ENCODE peak calls at places on chromosomes 12 and 14, in seven cellular contexts. C, H, O, L, W, B and Y are unnamed samples.

GRCh38 chr12:873954-874353 is 75.5 kb downstream of the RAD52 start:
- DNase-seq in B (no peak), C (no peak), H (no peak), O (no peak), L (no peak), W (peak; percentile 53), Y (no peak)

GRCh38 chr14:69571879-69572633 is 2.6 kb downstream of the CCDC177 start:
- DNase-seq in W (peak; percentile 17), C (no peak), O (no peak), B (peak; percentile 72), L (peak; percentile 63), H (no peak), Y (no peak)

GRCh38 chr14:49971156-49972141 is 78.6 kb downstream of the ARF6 start:
- DNase-seq in W (no peak), O (peak; percentile 31), L (no peak), H (no peak), C (no peak), B (no peak), Y (no peak)

GRCh38 chr12:63151898-63152700 is 1.1 kb upstream of the AVPR1A start:
- DNase-seq in H (peak; percentile 16), W (peak; percentile 32), C (no peak), L (peak; percentile 37), O (no peak), B (peak; percentile 65), Y (peak; percentile 59)

GRCh38 chr14:101706509-101707284 is 54.8 kb upstream of the PPP2R5C start:
- DNase-seq in H (no peak), B (no peak), L (no peak), C (no peak), W (no peak), O (no peak), Y (no peak)

GRCh38 chr12:25556136-25556535 is 3.1 kb upstream of the LMNTD1 start:
- DNase-seq in C (no peak), L (no peak), O (no peak), W (no peak), B (no peak), H (no peak), Y (no peak)

GRCh38 chr12:74644681-74645080 is 107.0 kb downstream of the ATXN7L3B start:
- DNase-seq in O (no peak), H (no peak), L (no peak), B (no peak), W (no peak), C (no peak), Y (no peak)

GRCh38 chr12:29783773-29784666 is at the start of gene TMTC1:
- DNase-seq in L (peak; percentile 88), H (peak; percentile 51), B (peak; percentile 89), W (no peak), O (no peak), C (peak; percentile 83), Y (no peak)

GRCh38 chr12:52009081-52009751 is 2.5 kb downstream of the TAMALIN start:
- DNase-seq in O (no peak), W (no peak), B (no peak), C (peak; percentile 52), H (no peak), L (peak; percentile 54), Y (no peak)

GRCh38 chr12:70448371-70448770 is 82.3 kb downstream of the KCNMB4 start:
- DNase-seq in C (no peak), O (no peak), B (no peak), W (no peak), L (no peak), H (peak; percentile 24), Y (no peak)

GRCh38 chr12:32290411-32290810 is 108.9 kb upstream of the FGD4 start:
- DNase-seq in B (no peak), W (no peak), C (no peak), L (no peak), H (peak; percentile 68), O (no peak), Y (no peak)

GRCh38 chr12:10027311-10028099 is 3.0 kb upstream of the CLEC9A start:
- DNase-seq in O (no peak), B (no peak), L (no peak), H (peak; percentile 1), W (no peak), C (no peak), Y (no peak)

GRCh38 chr14:65072937-65073336 is 29.4 kb downstream of the MAX start:
- DNase-seq in L (no peak), C (no peak), H (no peak), B (peak; percentile 16), W (no peak), O (no peak), Y (no peak)

GRCh38 chr14:76245097-76245496 is 93.4 kb downstream of the GPATCH2L start:
- DNase-seq in H (peak; percentile 12), C (no peak), B (no peak), O (no peak), W (peak; percentile 28), L (no peak), Y (no peak)

GRCh38 chr14:52801014-52801708 is 9.8 kb upstream of the GNPNAT1 start:
- DNase-seq in W (no peak), H (peak; percentile 89), B (peak; percentile 21), C (no peak), O (no peak), L (no peak), Y (peak; percentile 65)

GRCh38 chr14:36604757-36605505 is 22.5 kb upstream of the NKX2-8 start:
- DNase-seq in B (peak; percentile 82), H (peak; percentile 36), C (no peak), W (peak; percentile 93), O (no peak), L (no peak), Y (peak; percentile 50)

GRCh38 chr14:59819446-59820088 is 51.0 kb downstream of the RTN1 start:
- DNase-seq in W (no peak), H (no peak), B (no peak), O (no peak), L (no peak), C (peak; percentile 48), Y (no peak)

GRCh38 chr12:112685321-112685720 is 106.2 kb upstream of the RPH3A start:
- DNase-seq in H (no peak), B (no peak), L (no peak), O (no peak), C (no peak), W (no peak), Y (no peak)

GRCh38 chr12:95548539-95549391 is 2.5 kb downstream of the USP44 start:
- DNase-seq in C (no peak), B (peak; percentile 65), L (peak; percentile 77), W (no peak), H (no peak), O (peak; percentile 60), Y (peak; percentile 41)

GRCh38 chr14:24858684-24859083 is 191.3 kb downstream of the STXBP6 start:
- DNase-seq in C (no peak), O (no peak), B (no peak), H (no peak), W (no peak), L (no peak), Y (no peak)

GRCh38 chr12:39902823-39903222 is 203.1 kb downstream of the SLC2A13 start:
- DNase-seq in O (no peak), L (no peak), C (no peak), W (no peak), H (no peak), B (no peak), Y (no peak)

DNA sequence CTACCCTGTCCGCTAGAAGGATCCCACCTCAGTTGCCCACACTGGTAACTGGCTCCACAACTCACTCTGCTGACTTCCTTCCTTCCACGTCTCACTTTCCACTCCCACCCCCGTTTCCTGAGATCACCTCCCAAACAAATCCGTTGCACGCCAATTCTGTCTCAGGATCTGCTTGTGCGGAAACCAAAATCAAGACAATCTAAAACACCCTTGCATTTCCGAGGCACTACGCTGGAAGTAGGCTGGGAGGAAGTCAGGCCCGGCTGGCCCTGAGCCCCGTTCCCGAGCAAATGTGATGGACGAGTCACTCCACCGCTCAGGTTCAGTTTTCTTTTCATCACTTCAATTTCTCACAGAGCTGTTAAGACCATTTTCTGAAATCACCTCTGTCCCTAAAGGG is 23.1 kb downstream of the ABCB9 start:
- DNase-seq in O (no peak), B (no peak), C (no peak), L (no peak), W (no peak), H (no peak), Y (no peak)
- H3K27ac ChIP-seq in O (no peak overlapping the region), B (no peak overlapping the region), C (no peak overlapping the region), L (no peak overlapping the region), W (no peak overlapping the region), H (no peak overlapping the region), Y (no peak overlapping the region)

DNA sequence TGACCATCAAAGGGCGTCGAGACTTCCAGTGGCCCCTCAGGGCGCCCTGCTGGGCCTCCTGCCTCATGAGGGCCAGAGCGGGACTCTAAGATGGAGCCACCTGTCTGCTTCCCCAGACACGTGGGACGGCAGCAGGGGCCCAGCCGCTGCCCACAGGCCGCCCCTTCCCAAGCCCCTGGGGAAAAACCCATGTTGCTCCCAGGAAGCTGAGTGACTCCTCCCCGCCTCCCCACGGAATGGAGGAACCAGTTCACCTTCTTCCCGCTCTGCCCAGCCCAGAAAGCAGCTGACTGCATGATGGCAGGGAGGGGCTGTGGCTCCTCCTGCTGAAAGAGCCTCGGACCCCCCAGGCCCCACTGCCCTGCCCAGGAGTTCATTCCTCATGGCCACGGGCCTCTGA is 14.9 kb downstream of the RAB35 start:
- DNase-seq in C (no peak), H (no peak), O (no peak), B (no peak), W (no peak), L (no peak), Y (no peak)
- H3K4me3 ChIP-seq in C (no peak overlapping the region), H (no peak overlapping the region), O (no peak overlapping the region), B (no peak overlapping the region), W (no peak overlapping the region), L (no peak overlapping the region), Y (no peak overlapping the region)

DNA sequence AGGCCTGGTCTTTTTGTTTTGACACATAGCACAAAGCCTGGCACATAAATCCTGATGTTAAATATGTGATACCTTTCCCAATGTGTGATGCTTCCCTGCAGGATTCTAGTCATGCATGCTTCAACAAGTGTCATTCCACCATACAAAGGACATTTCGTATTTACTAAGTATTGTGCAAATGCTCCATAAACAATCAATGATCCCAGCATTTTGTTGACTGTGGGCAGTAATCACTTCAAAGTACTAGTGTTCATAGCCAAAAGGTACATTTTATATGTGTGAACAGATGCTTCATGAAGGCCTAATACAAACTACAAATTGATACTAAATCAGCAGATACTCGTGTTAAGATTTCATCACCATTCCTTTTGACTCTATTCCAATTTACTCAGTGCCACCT is 4.4 kb downstream of the CCNB1IP1 start:
- DNase-seq in B (no peak), W (no peak), O (no peak), L (no peak), H (no peak), C (no peak), Y (no peak)
- H3K36me3 ChIP-seq in B (peaks cover 28% of the 10 kb centered on the region), W (peaks cover 43% of the 10 kb centered on the region), O (no peaks in the 10 kb centered on the region), L (no peaks in the 10 kb centered on the region), H (peaks cover 35% of the 10 kb centered on the region), C (peaks cover 4% of the 10 kb centered on the region), Y (peaks cover 48% of the 10 kb centered on the region)

DNA sequence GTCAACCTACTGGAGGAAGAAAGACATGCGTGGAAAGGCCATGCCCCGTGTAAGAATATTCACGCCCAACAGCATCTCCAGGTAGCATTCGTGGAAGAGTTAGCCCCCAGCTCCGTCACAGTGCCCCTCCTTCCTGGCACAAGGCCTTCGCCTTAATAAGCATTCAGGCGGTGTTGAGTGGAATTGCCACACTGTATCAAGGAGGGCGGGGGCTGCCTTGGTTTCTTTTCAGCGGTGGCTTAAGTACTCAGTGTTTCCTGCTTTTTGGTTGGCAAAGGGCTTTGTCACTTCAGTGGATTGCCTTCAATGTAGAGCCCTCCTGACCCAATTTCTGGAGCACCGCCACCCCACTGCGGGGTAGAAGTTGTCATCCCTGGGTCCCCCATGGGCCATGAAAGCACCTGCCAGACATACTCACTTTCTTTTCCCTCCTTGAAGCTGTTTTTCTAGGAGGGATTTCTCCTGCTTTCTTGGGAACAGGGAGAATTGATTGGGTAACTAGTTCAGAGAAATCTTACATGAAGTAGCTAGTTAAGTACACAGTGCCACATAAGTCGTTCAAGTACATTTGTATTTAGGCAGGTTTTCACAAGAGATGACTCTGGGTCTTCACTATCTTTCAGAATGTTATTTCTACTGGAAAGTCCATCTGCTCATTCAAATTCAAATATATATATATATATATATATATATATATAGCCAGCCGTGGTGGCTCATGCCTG is 65.5 kb upstream of the STON2 start:
- DNase-seq in L (no peak), W (no peak), H (no peak), O (no peak), C (no peak), B (no peak), Y (no peak)
- H3K27ac ChIP-seq in L (no peak overlapping the region), W (no peak overlapping the region), H (no peak overlapping the region), O (no peak overlapping the region), C (no peak overlapping the region), B (no peak overlapping the region), Y (no peak overlapping the region)